ENCODE peak calls at places on chromosome 3, in seven cellular contexts. One of them, this sample, is unnamed.

GRCh38 chr3:33417051-33417673 is 23.0 kb downstream of the UBP1 start:
- DNase-seq in OCI-LY7: no peak
- DNase-seq in fibroblast of the aortic adventitia: no peak
- DNase-seq in kidney: no peak
- DNase-seq in ascending aorta: no peak
- DNase-seq in psoas muscle: no peak
- DNase-seq in ovary: no peak
- DNase-seq in this sample: no peak

GRCh38 chr3:144821583-144821982 is 850.0 kb downstream of the DIPK2A start:
- DNase-seq in OCI-LY7: no peak
- DNase-seq in fibroblast of the aortic adventitia: no peak
- DNase-seq in kidney: no peak
- DNase-seq in ascending aorta: no peak
- DNase-seq in psoas muscle: no peak
- DNase-seq in ovary: no peak
- DNase-seq in this sample: peak

GRCh38 chr3:175070946-175071345 is 211.8 kb downstream of the NAALADL2 start:
- DNase-seq in OCI-LY7: no peak
- DNase-seq in fibroblast of the aortic adventitia: no peak
- DNase-seq in kidney: no peak
- DNase-seq in ascending aorta: no peak
- DNase-seq in psoas muscle: no peak
- DNase-seq in ovary: no peak
- DNase-seq in this sample: no peak

GRCh38 chr3:19216669-19217337 is 68.5 kb downstream of the KCNH8 start:
- DNase-seq in OCI-LY7: no peak
- DNase-seq in fibroblast of the aortic adventitia: no peak
- DNase-seq in kidney: peak
- DNase-seq in ascending aorta: no peak
- DNase-seq in psoas muscle: peak
- DNase-seq in ovary: no peak
- DNase-seq in this sample: no peak

GRCh38 chr3:137988152-137988551 is 21.8 kb upstream of the CLDN18 start:
- DNase-seq in OCI-LY7: no peak
- DNase-seq in fibroblast of the aortic adventitia: no peak
- DNase-seq in kidney: no peak
- DNase-seq in ascending aorta: no peak
- DNase-seq in psoas muscle: no peak
- DNase-seq in ovary: no peak
- DNase-seq in this sample: no peak

GRCh38 chr3:64911138-64911537 is 223.3 kb upstream of the ADAMTS9 start:
- DNase-seq in OCI-LY7: no peak
- DNase-seq in fibroblast of the aortic adventitia: no peak
- DNase-seq in kidney: no peak
- DNase-seq in ascending aorta: no peak
- DNase-seq in psoas muscle: no peak
- DNase-seq in ovary: no peak
- DNase-seq in this sample: no peak

GRCh38 chr3:114127517-114127916 is 51.3 kb downstream of the DRD3 start:
- DNase-seq in OCI-LY7: no peak
- DNase-seq in fibroblast of the aortic adventitia: peak
- DNase-seq in kidney: no peak
- DNase-seq in ascending aorta: no peak
- DNase-seq in psoas muscle: no peak
- DNase-seq in ovary: no peak
- DNase-seq in this sample: no peak

GRCh38 chr3:52444860-52445793 is at the start of gene SEMA3G:
- DNase-seq in OCI-LY7: peak
- DNase-seq in fibroblast of the aortic adventitia: peak
- DNase-seq in kidney: peak
- DNase-seq in ascending aorta: no peak
- DNase-seq in psoas muscle: peak
- DNase-seq in ovary: no peak
- DNase-seq in this sample: peak

GRCh38 chr3:54564374-54564925 is 363.4 kb downstream of the LRTM1 start:
- DNase-seq in OCI-LY7: no peak
- DNase-seq in fibroblast of the aortic adventitia: no peak
- DNase-seq in kidney: no peak
- DNase-seq in ascending aorta: no peak
- DNase-seq in psoas muscle: no peak
- DNase-seq in ovary: no peak
- DNase-seq in this sample: no peak

GRCh38 chr3:55875137-55875536 is 388.0 kb upstream of the WNT5A start:
- DNase-seq in OCI-LY7: no peak
- DNase-seq in fibroblast of the aortic adventitia: no peak
- DNase-seq in kidney: no peak
- DNase-seq in ascending aorta: no peak
- DNase-seq in psoas muscle: no peak
- DNase-seq in ovary: no peak
- DNase-seq in this sample: peak

GRCh38 chr3:177778633-177779032 is 581.4 kb upstream of the TBL1XR1 start:
- DNase-seq in OCI-LY7: no peak
- DNase-seq in fibroblast of the aortic adventitia: no peak
- DNase-seq in kidney: no peak
- DNase-seq in ascending aorta: no peak
- DNase-seq in psoas muscle: no peak
- DNase-seq in ovary: no peak
- DNase-seq in this sample: no peak

GRCh38 chr3:11641683-11642407 is 1.9 kb downstream of the VGLL4 start:
- DNase-seq in OCI-LY7: peak
- DNase-seq in fibroblast of the aortic adventitia: peak
- DNase-seq in kidney: no peak
- DNase-seq in ascending aorta: no peak
- DNase-seq in psoas muscle: no peak
- DNase-seq in ovary: no peak
- DNase-seq in this sample: peak

GRCh38 chr3:53588122-53588521 is 93.7 kb downstream of the CACNA1D start:
- DNase-seq in OCI-LY7: no peak
- DNase-seq in fibroblast of the aortic adventitia: no peak
- DNase-seq in kidney: no peak
- DNase-seq in ascending aorta: no peak
- DNase-seq in psoas muscle: no peak
- DNase-seq in ovary: no peak
- DNase-seq in this sample: no peak

GRCh38 chr3:183180765-183181295 is 18.3 kb upstream of the LAMP3 start:
- DNase-seq in OCI-LY7: no peak
- DNase-seq in fibroblast of the aortic adventitia: no peak
- DNase-seq in kidney: no peak
- DNase-seq in ascending aorta: no peak
- DNase-seq in psoas muscle: no peak
- DNase-seq in ovary: no peak
- DNase-seq in this sample: no peak

GRCh38 chr3:183178512-183178832 is 15.9 kb upstream of the LAMP3 start:
- DNase-seq in OCI-LY7: no peak
- DNase-seq in fibroblast of the aortic adventitia: no peak
- DNase-seq in kidney: no peak
- DNase-seq in ascending aorta: no peak
- DNase-seq in psoas muscle: no peak
- DNase-seq in ovary: no peak
- DNase-seq in this sample: no peak

GRCh38 chr3:183180105-183180763 is 17.7 kb upstream of the LAMP3 start:
- DNase-seq in OCI-LY7: no peak
- DNase-seq in fibroblast of the aortic adventitia: no peak
- DNase-seq in kidney: no peak
- DNase-seq in ascending aorta: no peak
- DNase-seq in psoas muscle: no peak
- DNase-seq in ovary: no peak
- DNase-seq in this sample: peak

GRCh38 chr3:183181606-183182005 is 19.1 kb upstream of the LAMP3 start:
- DNase-seq in OCI-LY7: no peak
- DNase-seq in fibroblast of the aortic adventitia: no peak
- DNase-seq in kidney: no peak
- DNase-seq in ascending aorta: no peak
- DNase-seq in psoas muscle: no peak
- DNase-seq in ovary: no peak
- DNase-seq in this sample: no peak

DNA sequence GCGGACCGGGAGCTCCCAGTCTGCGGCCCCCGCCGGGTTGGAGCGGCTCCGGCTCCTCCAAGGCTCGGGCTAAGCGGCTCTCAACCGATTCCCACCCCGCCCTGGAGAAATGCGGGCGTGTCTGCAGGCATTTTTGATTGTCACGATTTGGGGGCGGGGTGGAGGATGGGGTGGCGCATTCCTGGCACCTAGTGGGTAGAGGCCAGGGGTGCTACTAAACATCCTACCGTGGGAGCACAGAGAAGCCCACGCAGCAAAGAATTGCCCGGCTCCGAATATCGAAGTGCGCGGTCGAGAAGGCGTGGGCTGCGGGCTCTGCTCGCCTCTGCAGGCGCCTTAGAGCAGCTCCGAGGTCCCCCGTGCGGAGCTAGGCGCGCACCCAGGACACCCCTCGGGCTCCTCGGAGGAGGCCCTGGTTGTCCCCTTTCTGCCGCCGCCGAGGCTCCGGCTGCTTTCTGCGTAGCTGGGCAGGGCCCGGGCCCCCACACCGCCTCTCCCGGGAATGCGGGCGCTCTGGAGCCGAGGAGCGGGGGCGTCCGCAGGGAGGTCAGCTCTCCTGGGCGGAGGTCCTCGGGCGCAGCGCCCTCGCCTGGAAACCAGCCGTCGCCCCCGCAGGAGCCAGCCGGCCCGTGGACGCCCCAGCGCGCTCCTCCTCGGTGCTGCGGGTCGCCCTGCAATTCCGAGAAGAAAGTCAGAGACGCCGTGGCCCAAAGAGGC is 16.5 kb upstream of the LAMP3 start:
- DNase-seq in OCI-LY7: no peak
- DNase-seq in fibroblast of the aortic adventitia: peak
- DNase-seq in kidney: no peak
- DNase-seq in ascending aorta: no peak
- DNase-seq in psoas muscle: peak
- DNase-seq in ovary: peak
- DNase-seq in this sample: peak
- TF ChIP-seq CTCF in OCI-LY7: no peak
- TF ChIP-seq CTCF in fibroblast of the aortic adventitia: no peak
- TF ChIP-seq CTCF in kidney: no peak
- TF ChIP-seq CTCF in ascending aorta: peak
- TF ChIP-seq CTCF in psoas muscle: no peak
- TF ChIP-seq CTCF in ovary: no peak
- TF ChIP-seq CTCF in this sample: no peak

DNA sequence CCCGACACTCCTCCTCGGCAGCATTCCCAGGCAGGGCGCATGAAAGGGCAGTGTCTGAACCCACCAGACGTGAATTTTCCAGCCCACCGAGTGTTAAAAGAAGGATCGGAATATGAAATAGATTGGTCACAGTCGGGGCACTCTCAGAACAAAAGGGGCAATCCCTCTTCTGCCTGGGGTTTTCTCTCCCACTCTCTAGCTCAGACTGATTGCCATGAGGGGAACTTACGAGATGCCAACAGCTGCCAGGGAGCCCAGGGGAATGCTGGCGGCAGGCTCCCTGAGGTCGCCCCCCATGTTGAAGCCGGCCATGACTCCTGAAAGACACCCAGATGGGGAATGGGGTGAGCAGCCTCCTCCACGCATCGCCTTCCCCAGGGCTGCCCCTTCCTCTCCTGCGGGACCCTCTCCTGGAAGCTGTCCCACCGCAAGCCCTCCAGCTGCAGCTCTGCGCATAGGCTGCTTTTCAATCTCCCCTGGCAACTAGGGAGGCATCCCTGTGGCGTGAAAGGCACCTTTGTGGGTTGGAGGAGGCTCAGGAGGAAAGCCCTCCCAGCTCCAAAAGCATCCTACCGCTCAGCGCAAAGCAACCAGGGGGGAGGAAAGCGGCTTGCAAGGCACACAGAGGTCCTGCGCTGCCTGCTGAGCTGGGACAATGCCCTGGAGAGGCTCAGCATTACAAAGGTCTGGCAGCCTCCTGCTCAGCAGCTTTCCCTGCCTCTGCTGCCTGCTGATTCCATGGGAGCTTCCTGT is 64.7 kb upstream of the HEG1 start:
- DNase-seq in OCI-LY7: no peak
- DNase-seq in fibroblast of the aortic adventitia: no peak
- DNase-seq in kidney: no peak
- DNase-seq in ascending aorta: no peak
- DNase-seq in psoas muscle: no peak
- DNase-seq in ovary: no peak
- DNase-seq in this sample: no peak
- H3K4me3 ChIP-seq in OCI-LY7: no peak
- H3K4me3 ChIP-seq in fibroblast of the aortic adventitia: peak
- H3K4me3 ChIP-seq in kidney: no peak
- H3K4me3 ChIP-seq in ascending aorta: peak
- H3K4me3 ChIP-seq in psoas muscle: peak
- H3K4me3 ChIP-seq in ovary: no peak
- H3K4me3 ChIP-seq in this sample: peak

GRCh38 chr3:42535981-42536784 is 33.7 kb downstream of the VIPR1 start:
- DNase-seq in OCI-LY7: peak
- DNase-seq in fibroblast of the aortic adventitia: peak
- DNase-seq in kidney: no peak
- DNase-seq in ascending aorta: no peak
- DNase-seq in psoas muscle: no peak
- DNase-seq in ovary: no peak
- DNase-seq in this sample: peak
- TF ChIP-seq CTCF in OCI-LY7: peak
- TF ChIP-seq CTCF in fibroblast of the aortic adventitia: peak
- TF ChIP-seq CTCF in kidney: peak
- TF ChIP-seq CTCF in ascending aorta: peak
- TF ChIP-seq CTCF in psoas muscle: no peak
- TF ChIP-seq CTCF in ovary: no peak
- TF ChIP-seq CTCF in this sample: peak

DNA sequence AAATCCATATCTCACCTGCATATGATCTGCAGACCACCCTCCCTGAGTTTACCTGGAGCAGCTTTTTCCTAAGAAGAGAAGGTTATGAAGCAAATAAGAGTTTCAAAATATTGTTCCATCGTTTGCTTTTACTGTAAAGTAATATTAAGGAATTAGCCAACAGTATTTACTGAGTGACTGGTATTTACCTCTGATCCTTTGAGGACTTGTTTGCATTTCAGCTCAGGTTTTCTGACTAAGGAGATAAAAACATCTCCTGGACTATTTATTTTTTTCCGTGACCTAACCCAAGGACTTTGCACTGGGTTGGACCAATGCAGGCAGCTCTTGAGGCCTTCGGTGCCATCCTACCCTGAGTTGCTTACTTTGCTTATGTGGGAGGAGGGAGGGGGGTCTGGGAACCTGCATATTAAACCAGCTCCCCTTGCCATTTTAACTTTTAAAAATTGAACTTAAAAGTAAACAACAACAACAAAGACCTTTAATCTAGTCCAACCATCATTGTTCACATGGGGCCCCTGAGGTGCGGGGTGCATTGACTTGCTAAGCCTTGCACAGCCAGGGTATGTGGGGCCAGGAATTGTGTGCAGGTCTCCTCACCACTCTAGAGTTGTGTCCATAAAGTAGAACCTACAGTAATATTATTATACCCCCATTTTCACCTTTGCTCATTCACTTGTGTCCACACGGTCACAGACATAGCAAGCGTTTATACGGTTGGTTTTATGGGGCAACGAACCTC is 39.3 kb downstream of the TRAK1 start:
- DNase-seq in OCI-LY7: no peak
- DNase-seq in fibroblast of the aortic adventitia: no peak
- DNase-seq in kidney: no peak
- DNase-seq in ascending aorta: no peak
- DNase-seq in psoas muscle: no peak
- DNase-seq in ovary: no peak
- DNase-seq in this sample: no peak
- H3K4me3 ChIP-seq in OCI-LY7: no peak
- H3K4me3 ChIP-seq in fibroblast of the aortic adventitia: no peak
- H3K4me3 ChIP-seq in kidney: no peak
- H3K4me3 ChIP-seq in ascending aorta: no peak
- H3K4me3 ChIP-seq in psoas muscle: no peak
- H3K4me3 ChIP-seq in ovary: no peak
- H3K4me3 ChIP-seq in this sample: no peak